ENCODE peak calls at places on chromosome 3, in seven cellular contexts. X is H9, J is neural crest cell, K is astrocyte, H is endothelial cell, P is cardiac muscle cell, Q is fibroblast of mammary gland. L is an unnamed sample.

GRCh38 chr3:62622553-62623174 is 249.3 kb upstream of the FEZF2 start:
- DNase-seq in J (no peak), H (peak; percentile 19), P (peak; percentile 75), K (peak; percentile 33), X (no peak), Q (peak; percentile 77), L (peak; percentile 5)

GRCh38 chr3:149554826-149555225 is 80.3 kb downstream of the TM4SF4 start:
- DNase-seq in H (no peak), P (peak; percentile 83), X (no peak), J (no peak), K (peak; percentile 89), Q (peak; percentile 84), L (no peak)

GRCh38 chr3:184805351-184806038 is 6.5 kb upstream of the VPS8 start:
- DNase-seq in P (peak; percentile 12), K (no peak), J (no peak), X (no peak), H (no peak), Q (no peak), L (no peak)

GRCh38 chr3:129434140-129434539 is 5.6 kb downstream of the MBD4 start:
- DNase-seq in J (no peak), H (no peak), K (no peak), Q (no peak), P (no peak), X (no peak), L (no peak)

GRCh38 chr3:176328198-176328597 is 869.1 kb downstream of the TBL1XR1 start:
- DNase-seq in J (no peak), P (no peak), Q (no peak), K (no peak), X (no peak), H (no peak), L (no peak)

GRCh38 chr3:36663666-36664291 is 100.6 kb downstream of the DCLK3 start:
- DNase-seq in K (peak; percentile 65), P (peak; percentile 51), H (no peak), X (no peak), J (no peak), Q (peak; percentile 51), L (no peak)

GRCh38 chr3:31968927-31969418 is 12.1 kb downstream of the OSBPL10 start:
- DNase-seq in H (no peak), J (no peak), X (no peak), Q (peak; percentile 96), P (peak; percentile 85), K (peak; percentile 100), L (no peak)

GRCh38 chr3:30598663-30599545 is 7.5 kb upstream of the TGFBR2 start:
- DNase-seq in X (no peak), P (no peak), H (no peak), K (no peak), J (no peak), Q (no peak), L (peak; percentile 53)

GRCh38 chr3:98985406-98985805 is 83.9 kb upstream of the DCBLD2 start:
- DNase-seq in X (no peak), H (no peak), P (peak; percentile 42), Q (peak; percentile 56), K (no peak), J (no peak), L (no peak)

GRCh38 chr3:204102-204501 is 7.5 kb downstream of the CHL1 start:
- DNase-seq in J (no peak), Q (no peak), P (no peak), K (no peak), X (no peak), H (no peak), L (no peak)

GRCh38 chr3:1979961-1980615 is 118.6 kb upstream of the CNTN4 start:
- DNase-seq in Q (no peak), P (no peak), H (no peak), X (no peak), J (no peak), K (no peak), L (no peak)

GRCh38 chr3:17478673-17479072 is 263.8 kb downstream of the TBC1D5 start:
- DNase-seq in Q (peak; percentile 93), P (peak; percentile 73), H (no peak), X (no peak), K (peak; percentile 60), J (no peak), L (no peak)

GRCh38 chr3:99823723-99824711 is 6.4 kb downstream of the CMSS1 start:
- DNase-seq in K (no peak), H (no peak), Q (no peak), X (no peak), J (no peak), P (no peak), L (no peak)

GRCh38 chr3:47566667-47567066 is 12.0 kb downstream of the CSPG5 start:
- DNase-seq in P (no peak), J (no peak), H (no peak), X (no peak), Q (no peak), K (no peak), L (no peak)

GRCh38 chr3:47571391-47572165 is 7.1 kb downstream of the CSPG5 start:
- DNase-seq in K (no peak), H (no peak), Q (no peak), J (peak; percentile 68), X (no peak), P (no peak), L (no peak)

GRCh38 chr3:47565861-47566550 is 12.7 kb downstream of the CSPG5 start:
- DNase-seq in J (no peak), X (no peak), Q (no peak), K (no peak), P (no peak), H (no peak), L (no peak)

GRCh38 chr3:47568901-47569300 is 9.8 kb downstream of the CSPG5 start:
- DNase-seq in K (no peak), H (no peak), Q (no peak), X (no peak), J (no peak), P (no peak), L (no peak)

DNA sequence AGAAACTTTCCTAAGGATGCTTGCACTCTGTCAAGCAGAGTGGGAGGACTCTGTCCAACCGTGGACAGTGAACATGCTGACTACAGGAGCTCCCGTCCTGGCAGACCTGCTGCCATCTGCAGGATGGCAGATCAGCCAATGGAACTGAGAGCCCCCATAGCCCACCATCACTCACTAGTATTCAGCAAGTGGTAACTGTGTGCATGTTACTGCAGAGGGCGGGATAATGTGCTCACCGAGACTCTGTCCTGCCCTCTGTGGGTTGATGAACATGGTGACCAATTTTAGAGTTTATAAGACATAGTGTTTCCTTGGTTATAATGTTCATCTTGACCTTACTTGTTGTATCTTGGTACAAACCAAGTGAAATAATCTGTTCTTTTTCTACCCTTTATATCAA is 11.5 kb downstream of the CSPG5 start:
- DNase-seq in P (no peak), H (no peak), J (no peak), X (no peak), Q (no peak), K (no peak), L (no peak)
- TF ChIP-seq CTCF in P (no peak), H (no peak), J (no peak), X (no peak), Q (no peak), K (no peak), L (no peak)

GRCh38 chr3:38251197-38251596 is 14.4 kb upstream of the SLC22A13 start:
- DNase-seq in H (no peak), K (no peak), P (no peak), X (no peak), J (no peak), Q (no peak), L (no peak)

GRCh38 chr3:38250198-38250597 is 15.4 kb upstream of the SLC22A13 start:
- DNase-seq in Q (no peak), K (no peak), H (no peak), X (no peak), P (no peak), J (no peak), L (no peak)

GRCh38 chr3:38245930-38246329 is 19.7 kb upstream of the SLC22A13 start:
- DNase-seq in X (no peak), P (no peak), K (no peak), Q (no peak), J (no peak), H (no peak), L (no peak)

GRCh38 chr3:38247366-38248035 is 18.1 kb upstream of the SLC22A13 start:
- DNase-seq in P (peak; percentile 83), H (no peak), K (peak; percentile 90), J (no peak), Q (peak; percentile 94), X (no peak), L (no peak)
- TF ChIP-seq CTCF in P (peak; percentile 49), H (no peak), K (peak; percentile 29), J (no peak), Q (peak; percentile 45), X (no peak), L (no peak)

GRCh38 chr3:39190281-39191025 is 1.9 kb downstream of the XIRP1 start:
- DNase-seq in X (peak; percentile 19), K (no peak), H (no peak), J (no peak), P (no peak), Q (no peak), L (no peak)

GRCh38 chr3:39189150-39189510 is 3.3 kb downstream of the XIRP1 start:
- DNase-seq in P (no peak), X (peak; percentile 14), J (no peak), Q (no peak), K (no peak), H (no peak), L (no peak)

GRCh38 chr3:39188271-39189149 is 3.9 kb downstream of the XIRP1 start:
- DNase-seq in K (no peak), H (no peak), J (no peak), X (peak; percentile 20), Q (no peak), P (no peak), L (no peak)

GRCh38 chr3:39191103-39191502 is 1.3 kb downstream of the XIRP1 start:
- DNase-seq in K (no peak), H (no peak), Q (no peak), J (no peak), P (no peak), X (peak; percentile 28), L (no peak)

DNA sequence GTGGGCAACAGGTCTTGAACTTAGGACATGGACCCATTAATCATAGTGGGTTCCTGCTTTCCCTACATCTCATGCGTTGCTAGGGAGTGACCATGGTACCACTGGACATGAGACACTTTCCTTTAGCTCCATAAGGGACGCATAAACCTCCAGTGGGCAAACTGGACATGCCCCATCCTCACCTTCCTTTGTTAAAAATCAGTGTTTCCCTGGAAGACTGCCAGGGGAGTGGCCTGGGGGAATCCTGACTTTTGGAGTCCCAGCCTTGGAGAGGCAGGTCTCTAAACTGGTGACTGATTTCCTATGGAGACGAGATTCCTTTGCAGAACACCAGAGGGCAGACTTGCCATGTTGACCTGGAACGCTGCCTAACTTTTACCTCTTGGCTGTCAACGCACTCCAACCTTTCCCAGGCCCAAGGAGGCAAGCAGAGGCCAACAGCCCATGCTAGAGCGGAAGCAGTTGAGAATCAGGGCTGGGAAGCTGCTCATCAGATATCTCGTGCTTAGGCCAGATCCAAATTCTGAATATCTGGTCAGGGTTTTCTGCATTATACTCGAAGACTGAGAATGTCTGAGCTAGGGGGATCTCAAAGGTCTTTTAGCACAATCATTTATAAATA is 2.6 kb downstream of the XIRP1 start:
- DNase-seq in H (peak; percentile 72), Q (peak; percentile 67), P (peak; percentile 83), K (peak; percentile 36), J (peak; percentile 56), X (peak; percentile 84), L (peak; percentile 65)
- TF ChIP-seq CTCF in H (peak; percentile 83), Q (peak; percentile 73), P (peak; percentile 79), K (peak; percentile 68), J (peak; percentile 83), X (peak; percentile 90), L (peak; percentile 80)

DNA sequence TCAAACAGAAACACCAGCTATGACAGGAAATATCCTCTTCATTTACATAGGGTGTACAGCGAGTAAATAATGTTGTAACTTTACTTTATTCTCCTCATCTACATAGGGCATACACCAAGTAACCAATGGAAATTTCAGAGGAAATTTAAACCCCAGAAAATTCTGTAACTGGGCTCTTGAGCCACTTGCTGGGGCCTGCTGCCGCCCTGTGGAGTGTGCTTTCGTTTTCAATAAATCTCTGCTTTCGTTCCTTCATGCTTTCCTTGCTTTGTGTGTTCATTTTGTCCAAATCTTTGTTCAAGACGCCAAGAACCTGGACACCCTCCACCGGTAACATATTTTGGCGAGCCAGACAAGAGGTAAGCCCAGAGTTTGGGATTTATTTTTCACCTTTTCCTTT is 990.4 kb upstream of the CADM2 start:
- DNase-seq in K (no peak), P (no peak), H (no peak), Q (no peak), X (no peak), J (no peak), L (no peak)
- TF ChIP-seq CTCF in K (no peak), P (no peak), H (no peak), Q (no peak), X (no peak), J (no peak), L (no peak)

L was measured in activated CD8-positive, alpha-beta T cell treated with anti-CD3 and anti-CD28 coated beads for 36 hours.